ENCODE peak calls at places on chromosomes 2 and 18, in eight cellular contexts. Y is left lung, B is tibial artery, T is foreskin keratinocyte, O is fibroblast of the aortic adventitia, Q is right atrium auricular region, A is transverse colon, C is OCI-LY7. I is an unnamed sample.

GRCh38 chr2:65050931-65051330 is 5.3 kb upstream of the CEP68 start:
- DNase-seq in Y (no peak), B (no peak), T (no peak), O (no peak), Q (no peak), A (no peak), C (no peak), I (no peak)

GRCh38 chr18:63090334-63090733 is 229.2 kb downstream of the BCL2 start:
- DNase-seq in Y (no peak), B (no peak), T (peak), O (no peak), Q (no peak), A (no peak), C (no peak), I (no peak)

GRCh38 chr2:86704482-86704971 is 15.6 kb upstream of the RMND5A start:
- DNase-seq in Y (no peak), B (no peak), T (peak), O (peak), Q (no peak), A (peak), C (no peak), I (peak)

GRCh38 chr2:203126971-203127370 is 111.8 kb upstream of the CYP20A1 start:
- DNase-seq in Y (no peak), B (no peak), T (no peak), O (peak), Q (no peak), A (no peak), C (no peak), I (no peak)

GRCh38 chr2:106953236-106953635 is 67.3 kb upstream of the ST6GAL2 start:
- DNase-seq in Y (no peak), B (no peak), T (no peak), O (no peak), Q (no peak), A (no peak), C (no peak), I (no peak)

GRCh38 chr18:72847134-72847533 is 20.7 kb downstream of the NETO1 start:
- DNase-seq in Y (no peak), B (no peak), T (peak), O (no peak), Q (no peak), A (no peak), C (no peak), I (no peak)

GRCh38 chr18:36273347-36273746 is 24.2 kb upstream of the FHOD3 start:
- DNase-seq in Y (no peak), B (no peak), T (no peak), O (no peak), Q (no peak), A (no peak), C (no peak), I (no peak)

GRCh38 chr2:161063074-161063945 is 96.9 kb upstream of the TANK start:
- DNase-seq in Y (peak), B (peak), T (peak), O (peak), Q (peak), A (peak), C (peak), I (peak)

GRCh38 chr2:102843759-102844443 is 82.1 kb downstream of the TMEM182 start:
- DNase-seq in Y (no peak), B (no peak), T (no peak), O (no peak), Q (no peak), A (no peak), C (no peak), I (no peak)

GRCh38 chr2:206127656-206128055 is 31.6 kb downstream of the NDUFS1 start:
- DNase-seq in Y (no peak), B (no peak), T (peak), O (no peak), Q (no peak), A (no peak), C (peak), I (no peak)
- TF ChIP-seq CTCF in Y (no peak), B (no peak), T (peak), O (no peak), Q (no peak), A (no peak), C (peak), I (no peak)

GRCh38 chr2:186907897-186908296 is 58.9 kb upstream of the ZSWIM2 start:
- DNase-seq in Y (no peak), B (no peak), T (no peak), O (no peak), Q (no peak), A (no peak), C (no peak), I (no peak)

GRCh38 chr2:186909095-186909494 is 60.1 kb upstream of the ZSWIM2 start:
- DNase-seq in Y (no peak), B (no peak), T (no peak), O (no peak), Q (no peak), A (no peak), C (no peak), I (no peak)

GRCh38 chr2:186903183-186903582 is 54.2 kb upstream of the ZSWIM2 start:
- DNase-seq in Y (no peak), B (no peak), T (no peak), O (peak), Q (no peak), A (no peak), C (no peak), I (no peak)
- TF ChIP-seq CTCF in Y (no peak), B (peak), T (peak), O (peak), Q (no peak), A (no peak), C (peak), I (no peak)

GRCh38 chr2:105243961-105244360 is 2.4 kb downstream of the GPR45 start:
- DNase-seq in Y (no peak), B (no peak), T (no peak), O (no peak), Q (no peak), A (no peak), C (peak), I (no peak)
- TF ChIP-seq CTCF in Y (no peak), B (no peak), T (peak), O (peak), Q (no peak), A (no peak), C (peak), I (no peak)

DNA sequence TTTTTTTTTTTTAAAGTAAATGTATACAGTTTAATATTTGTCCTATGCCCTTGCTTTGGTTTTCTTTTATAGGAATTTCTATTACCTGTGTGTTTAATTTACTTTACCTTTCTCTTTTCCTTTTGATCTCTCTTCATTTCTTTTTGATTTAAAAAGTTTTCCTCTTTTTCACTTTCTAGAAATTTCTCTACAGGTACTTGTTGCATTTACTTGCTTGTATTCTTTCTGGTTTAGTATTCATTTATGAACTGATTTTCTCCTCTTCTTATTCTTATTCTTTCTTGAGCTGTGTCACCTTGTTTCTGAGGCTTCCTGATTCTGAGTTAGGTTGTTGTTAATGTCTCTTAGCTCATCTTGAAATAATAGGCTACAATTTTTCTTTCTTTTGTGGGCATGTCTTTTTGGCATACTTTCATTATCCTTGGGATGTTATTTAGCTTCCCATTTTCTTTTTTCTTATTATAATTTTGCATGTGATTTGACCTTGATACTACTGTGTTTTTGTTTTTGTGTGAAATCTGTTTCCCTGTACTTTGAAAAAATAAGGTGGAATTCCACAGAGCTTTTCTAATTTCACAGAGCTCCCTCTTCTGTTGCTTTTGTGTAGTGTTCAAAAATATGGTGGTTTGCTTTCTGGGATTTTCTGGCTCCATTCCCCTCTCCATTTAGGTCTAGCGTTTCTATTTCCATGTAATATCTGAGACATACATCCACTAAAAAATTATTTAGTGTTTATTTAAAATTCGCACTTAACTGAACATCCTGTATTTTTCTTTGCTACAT is 25.5 kb upstream of the ALMS1 start:
- DNase-seq in Y (no peak), B (no peak), T (no peak), O (peak), Q (no peak), A (no peak), C (no peak), I (no peak)
- TF ChIP-seq CTCF in Y (no peak), B (no peak), T (peak), O (peak), Q (no peak), A (no peak), C (peak), I (no peak)

DNA sequence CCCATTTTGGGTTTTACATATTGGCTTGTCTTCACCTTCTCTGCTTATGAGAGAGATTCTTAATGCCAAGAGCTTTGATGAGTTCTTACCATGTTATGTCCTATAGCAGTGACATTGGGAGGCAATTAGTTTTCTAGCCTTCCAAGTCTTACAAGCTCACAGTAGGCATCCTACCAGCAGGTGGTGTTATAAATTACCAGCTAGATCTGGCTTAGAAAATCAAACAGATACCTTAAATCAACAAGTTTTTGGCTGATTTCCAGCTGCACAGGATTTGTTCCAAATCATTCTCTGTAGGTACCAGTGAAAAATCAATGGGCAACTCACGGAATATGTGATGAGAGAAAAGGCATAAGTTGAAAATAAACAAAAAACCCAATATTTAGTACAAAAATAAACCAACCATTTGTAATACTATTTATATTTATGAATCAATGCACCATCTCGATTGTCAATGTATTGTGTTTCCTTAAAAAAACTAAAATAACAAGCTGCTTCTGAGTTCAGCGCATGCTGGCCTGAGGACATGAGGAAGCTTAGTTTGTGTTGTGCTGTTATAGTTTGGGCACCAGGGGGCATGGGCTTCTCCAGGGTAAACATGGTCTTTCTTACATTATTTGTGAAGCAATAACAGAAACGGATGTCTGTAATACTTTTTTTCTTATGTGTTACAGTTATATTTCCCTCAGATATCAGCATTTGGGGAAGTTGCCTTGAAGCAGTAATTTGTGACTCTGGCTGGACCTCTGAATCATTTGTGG is 34.1 kb upstream of the NXPH2 start:
- DNase-seq in Y (no peak), B (no peak), T (no peak), O (no peak), Q (no peak), A (no peak), C (no peak), I (no peak)
- TF ChIP-seq CTCF in Y (no peak), B (no peak), T (peak), O (no peak), Q (no peak), A (no peak), C (peak), I (no peak)

GRCh38 chr2:75719616-75720015 is 8.9 kb upstream of the GCFC2 start:
- DNase-seq in Y (no peak), B (no peak), T (no peak), O (no peak), Q (no peak), A (no peak), C (no peak), I (no peak)

GRCh38 chr2:75720525-75720924 is 9.8 kb upstream of the GCFC2 start:
- DNase-seq in Y (no peak), B (no peak), T (no peak), O (no peak), Q (no peak), A (no peak), C (no peak), I (no peak)

GRCh38 chr2:75710577-75711253 is at the start of gene GCFC2:
- DNase-seq in Y (peak), B (peak), T (peak), O (peak), Q (peak), A (peak), C (peak), I (peak)

GRCh38 chr2:75716406-75716805 is 5.7 kb upstream of the GCFC2 start:
- DNase-seq in Y (no peak), B (no peak), T (no peak), O (peak), Q (no peak), A (no peak), C (no peak), I (no peak)
- TF ChIP-seq CTCF in Y (no peak), B (no peak), T (peak), O (peak), Q (no peak), A (no peak), C (peak), I (no peak)

GRCh38 chr2:178810422-178810821 is 3.2 kb upstream of the TTN start:
- DNase-seq in Y (no peak), B (no peak), T (no peak), O (no peak), Q (no peak), A (no peak), C (no peak), I (no peak)

GRCh38 chr2:178811901-178812300 is 4.7 kb upstream of the TTN start:
- DNase-seq in Y (no peak), B (no peak), T (no peak), O (peak), Q (no peak), A (no peak), C (no peak), I (no peak)

GRCh38 chr2:178807227-178808008 is at the start of gene TTN:
- DNase-seq in Y (no peak), B (no peak), T (no peak), O (no peak), Q (no peak), A (no peak), C (no peak), I (no peak)

GRCh38 chr2:178806543-178806942 is 680 bp downstream of the TTN start:
- DNase-seq in Y (no peak), B (no peak), T (no peak), O (no peak), Q (no peak), A (no peak), C (no peak), I (no peak)

DNA sequence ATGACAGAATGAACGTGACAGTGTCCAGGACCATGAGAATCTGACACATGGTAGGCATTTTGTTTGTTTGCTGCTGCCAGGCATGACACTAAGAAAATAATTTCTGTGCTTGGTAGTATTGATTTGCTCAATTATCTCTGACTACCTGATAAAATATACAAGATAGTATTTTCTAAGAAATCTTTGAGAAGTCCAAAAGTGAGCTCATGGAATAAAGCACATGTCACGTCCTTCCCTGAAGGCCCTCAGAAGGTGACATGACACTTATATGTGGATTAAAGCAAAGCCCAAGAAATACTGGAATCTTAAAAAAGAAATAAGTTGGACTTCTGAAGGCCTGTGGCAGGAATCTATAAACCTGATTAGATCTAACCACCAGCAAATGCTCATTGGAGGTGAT is 3.8 kb upstream of the TTN start:
- DNase-seq in Y (no peak), B (no peak), T (no peak), O (no peak), Q (no peak), A (no peak), C (no peak), I (no peak)
- TF ChIP-seq CTCF in Y (no peak), B (no peak), T (no peak), O (no peak), Q (no peak), A (no peak), C (no peak), I (no peak)

DNA sequence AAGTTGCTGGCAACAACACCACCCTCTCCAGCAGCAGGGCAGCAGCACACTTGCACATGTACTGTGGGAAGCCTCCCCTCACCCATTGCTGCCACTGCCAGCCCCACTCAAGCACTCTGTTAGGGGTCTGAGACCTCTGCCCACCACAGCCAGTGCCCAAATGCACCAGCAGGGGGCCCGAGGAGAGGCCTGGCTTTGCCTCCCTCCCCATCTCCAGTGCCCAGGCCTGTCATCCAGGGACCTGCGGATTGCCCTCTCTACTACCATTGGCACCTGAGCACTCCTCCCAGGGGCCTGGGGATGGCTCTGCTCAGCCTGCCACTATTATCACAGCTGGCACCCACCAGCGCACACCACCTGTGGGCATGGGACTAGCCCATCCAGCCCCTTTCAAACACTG is 175.7 kb downstream of the PMAIP1 start:
- DNase-seq in Y (no peak), B (peak), T (no peak), O (no peak), Q (no peak), A (no peak), C (no peak), I (no peak)
- TF ChIP-seq CTCF in Y (no peak), B (no peak), T (no peak), O (no peak), Q (no peak), A (no peak), C (no peak), I (no peak)